ENCODE peak calls at places on chromosomes 13 and 19, in seven cellular contexts. One of them, this sample, is unnamed.

GRCh38 chr19:6071103-6071485 is 39.2 kb downstream of the RFX2 start:
- DNase-seq in progenitor cell of endocrine pancreas: no peak
- DNase-seq in GM13977: no peak
- DNase-seq in fibroblast of pulmonary artery: peak
- DNase-seq in adrenal gland: no peak
- DNase-seq in activated B cell treated with CpG ODN at 0.5 μM for 24 hours: no peak
- DNase-seq in upper lobe of right lung: no peak
- DNase-seq in this sample: no peak

GRCh38 chr13:103799028-103799427 is 732.8 kb upstream of the SLC10A2 start:
- DNase-seq in progenitor cell of endocrine pancreas: no peak
- DNase-seq in GM13977: no peak
- DNase-seq in fibroblast of pulmonary artery: no peak
- DNase-seq in adrenal gland: no peak
- DNase-seq in activated B cell treated with CpG ODN at 0.5 μM for 24 hours: no peak
- DNase-seq in upper lobe of right lung: no peak
- DNase-seq in this sample: no peak

GRCh38 chr13:112131740-112132113 is 64.8 kb downstream of the SOX1 start:
- DNase-seq in progenitor cell of endocrine pancreas: no peak
- DNase-seq in GM13977: no peak
- DNase-seq in fibroblast of pulmonary artery: no peak
- DNase-seq in adrenal gland: no peak
- DNase-seq in activated B cell treated with CpG ODN at 0.5 μM for 24 hours: no peak
- DNase-seq in upper lobe of right lung: peak
- DNase-seq in this sample: no peak

GRCh38 chr13:50679321-50679720 is 164.2 kb downstream of the DLEU7 start:
- DNase-seq in progenitor cell of endocrine pancreas: no peak
- DNase-seq in GM13977: no peak
- DNase-seq in fibroblast of pulmonary artery: peak
- DNase-seq in adrenal gland: no peak
- DNase-seq in activated B cell treated with CpG ODN at 0.5 μM for 24 hours: no peak
- DNase-seq in upper lobe of right lung: no peak
- DNase-seq in this sample: no peak

GRCh38 chr19:46697142-46697960 is 19.6 kb downstream of the PRKD2 start:
- DNase-seq in progenitor cell of endocrine pancreas: peak
- DNase-seq in GM13977: no peak
- DNase-seq in fibroblast of pulmonary artery: peak
- DNase-seq in adrenal gland: peak
- DNase-seq in activated B cell treated with CpG ODN at 0.5 μM for 24 hours: no peak
- DNase-seq in upper lobe of right lung: peak
- DNase-seq in this sample: peak

GRCh38 chr13:75512253-75512652 is 25.4 kb downstream of the COMMD6 start:
- DNase-seq in progenitor cell of endocrine pancreas: no peak
- DNase-seq in GM13977: peak
- DNase-seq in fibroblast of pulmonary artery: no peak
- DNase-seq in adrenal gland: no peak
- DNase-seq in activated B cell treated with CpG ODN at 0.5 μM for 24 hours: no peak
- DNase-seq in upper lobe of right lung: no peak
- DNase-seq in this sample: no peak

GRCh38 chr13:20633802-20634201 is 66.8 kb downstream of the IFT88 start:
- DNase-seq in progenitor cell of endocrine pancreas: no peak
- DNase-seq in GM13977: no peak
- DNase-seq in fibroblast of pulmonary artery: no peak
- DNase-seq in adrenal gland: no peak
- DNase-seq in activated B cell treated with CpG ODN at 0.5 μM for 24 hours: no peak
- DNase-seq in upper lobe of right lung: no peak
- DNase-seq in this sample: no peak

GRCh38 chr13:51549050-51549449 is 35.2 kb upstream of the WDFY2 start:
- DNase-seq in progenitor cell of endocrine pancreas: no peak
- DNase-seq in GM13977: no peak
- DNase-seq in fibroblast of pulmonary artery: no peak
- DNase-seq in adrenal gland: no peak
- DNase-seq in activated B cell treated with CpG ODN at 0.5 μM for 24 hours: no peak
- DNase-seq in upper lobe of right lung: peak
- DNase-seq in this sample: no peak

GRCh38 chr13:111905609-111905945 is 161.4 kb upstream of the SOX1 start:
- DNase-seq in progenitor cell of endocrine pancreas: no peak
- DNase-seq in GM13977: no peak
- DNase-seq in fibroblast of pulmonary artery: no peak
- DNase-seq in adrenal gland: no peak
- DNase-seq in activated B cell treated with CpG ODN at 0.5 μM for 24 hours: no peak
- DNase-seq in upper lobe of right lung: peak
- DNase-seq in this sample: peak

GRCh38 chr13:46908511-46908910 is 11.7 kb upstream of the HTR2A start:
- DNase-seq in progenitor cell of endocrine pancreas: no peak
- DNase-seq in GM13977: no peak
- DNase-seq in fibroblast of pulmonary artery: peak
- DNase-seq in adrenal gland: no peak
- DNase-seq in activated B cell treated with CpG ODN at 0.5 μM for 24 hours: no peak
- DNase-seq in upper lobe of right lung: no peak
- DNase-seq in this sample: no peak

GRCh38 chr19:29379257-29379986 is 146.4 kb upstream of the VSTM2B start:
- DNase-seq in progenitor cell of endocrine pancreas: peak
- DNase-seq in GM13977: no peak
- DNase-seq in fibroblast of pulmonary artery: no peak
- DNase-seq in adrenal gland: no peak
- DNase-seq in activated B cell treated with CpG ODN at 0.5 μM for 24 hours: no peak
- DNase-seq in upper lobe of right lung: no peak
- DNase-seq in this sample: peak

GRCh38 chr13:38395505-38395803 is 45.8 kb downstream of the UFM1 start:
- DNase-seq in progenitor cell of endocrine pancreas: no peak
- DNase-seq in GM13977: no peak
- DNase-seq in fibroblast of pulmonary artery: no peak
- DNase-seq in adrenal gland: no peak
- DNase-seq in activated B cell treated with CpG ODN at 0.5 μM for 24 hours: no peak
- DNase-seq in upper lobe of right lung: no peak
- DNase-seq in this sample: no peak

GRCh38 chr13:100333141-100333540 is 244.2 kb downstream of the PCCA start:
- DNase-seq in progenitor cell of endocrine pancreas: no peak
- DNase-seq in GM13977: no peak
- DNase-seq in fibroblast of pulmonary artery: no peak
- DNase-seq in adrenal gland: no peak
- DNase-seq in activated B cell treated with CpG ODN at 0.5 μM for 24 hours: no peak
- DNase-seq in upper lobe of right lung: no peak
- DNase-seq in this sample: no peak

GRCh38 chr13:47005761-47006414 is 109.0 kb upstream of the HTR2A start:
- DNase-seq in progenitor cell of endocrine pancreas: no peak
- DNase-seq in GM13977: no peak
- DNase-seq in fibroblast of pulmonary artery: no peak
- DNase-seq in adrenal gland: no peak
- DNase-seq in activated B cell treated with CpG ODN at 0.5 μM for 24 hours: no peak
- DNase-seq in upper lobe of right lung: no peak
- DNase-seq in this sample: no peak

GRCh38 chr13:43132228-43132627 is 108.8 kb downstream of the DNAJC15 start:
- DNase-seq in progenitor cell of endocrine pancreas: no peak
- DNase-seq in GM13977: peak
- DNase-seq in fibroblast of pulmonary artery: peak
- DNase-seq in adrenal gland: peak
- DNase-seq in activated B cell treated with CpG ODN at 0.5 μM for 24 hours: no peak
- DNase-seq in upper lobe of right lung: no peak
- DNase-seq in this sample: no peak

GRCh38 chr13:51330741-51331140 is 8.8 kb upstream of the SERPINE3 start:
- DNase-seq in progenitor cell of endocrine pancreas: no peak
- DNase-seq in GM13977: peak
- DNase-seq in fibroblast of pulmonary artery: peak
- DNase-seq in adrenal gland: no peak
- DNase-seq in activated B cell treated with CpG ODN at 0.5 μM for 24 hours: no peak
- DNase-seq in upper lobe of right lung: no peak
- DNase-seq in this sample: no peak

GRCh38 chr19:47134533-47134932 is 3.9 kb downstream of the SAE1 start:
- DNase-seq in progenitor cell of endocrine pancreas: no peak
- DNase-seq in GM13977: no peak
- DNase-seq in fibroblast of pulmonary artery: no peak
- DNase-seq in adrenal gland: no peak
- DNase-seq in activated B cell treated with CpG ODN at 0.5 μM for 24 hours: no peak
- DNase-seq in upper lobe of right lung: no peak
- DNase-seq in this sample: no peak

GRCh38 chr19:34171877-34172660 is at the start of gene LSM14A:
- DNase-seq in progenitor cell of endocrine pancreas: peak
- DNase-seq in GM13977: peak
- DNase-seq in fibroblast of pulmonary artery: peak
- DNase-seq in adrenal gland: peak
- DNase-seq in activated B cell treated with CpG ODN at 0.5 μM for 24 hours: peak
- DNase-seq in upper lobe of right lung: peak
- DNase-seq in this sample: peak

GRCh38 chr13:35631666-35632065 is 155.2 kb upstream of the MAB21L1 start:
- DNase-seq in progenitor cell of endocrine pancreas: no peak
- DNase-seq in GM13977: no peak
- DNase-seq in fibroblast of pulmonary artery: no peak
- DNase-seq in adrenal gland: no peak
- DNase-seq in activated B cell treated with CpG ODN at 0.5 μM for 24 hours: no peak
- DNase-seq in upper lobe of right lung: no peak
- DNase-seq in this sample: no peak

GRCh38 chr13:87907202-87907601 is 236.0 kb downstream of the SLITRK5 start:
- DNase-seq in progenitor cell of endocrine pancreas: no peak
- DNase-seq in GM13977: no peak
- DNase-seq in fibroblast of pulmonary artery: no peak
- DNase-seq in adrenal gland: no peak
- DNase-seq in activated B cell treated with CpG ODN at 0.5 μM for 24 hours: no peak
- DNase-seq in upper lobe of right lung: no peak
- DNase-seq in this sample: no peak

GRCh38 chr13:73715910-73716257 is 418.3 kb downstream of the KLF12 start:
- DNase-seq in progenitor cell of endocrine pancreas: no peak
- DNase-seq in GM13977: peak
- DNase-seq in fibroblast of pulmonary artery: no peak
- DNase-seq in adrenal gland: no peak
- DNase-seq in activated B cell treated with CpG ODN at 0.5 μM for 24 hours: no peak
- DNase-seq in upper lobe of right lung: no peak
- DNase-seq in this sample: no peak

GRCh38 chr13:78601124-78601885 is 2.0 kb downstream of the POU4F1 start:
- DNase-seq in progenitor cell of endocrine pancreas: no peak
- DNase-seq in GM13977: no peak
- DNase-seq in fibroblast of pulmonary artery: peak
- DNase-seq in adrenal gland: no peak
- DNase-seq in activated B cell treated with CpG ODN at 0.5 μM for 24 hours: no peak
- DNase-seq in upper lobe of right lung: no peak
- DNase-seq in this sample: no peak

GRCh38 chr13:59673301-59673700 is 490.4 kb downstream of the DIAPH3 start:
- DNase-seq in progenitor cell of endocrine pancreas: no peak
- DNase-seq in GM13977: no peak
- DNase-seq in fibroblast of pulmonary artery: no peak
- DNase-seq in adrenal gland: no peak
- DNase-seq in activated B cell treated with CpG ODN at 0.5 μM for 24 hours: no peak
- DNase-seq in upper lobe of right lung: no peak
- DNase-seq in this sample: no peak

GRCh38 chr19:35155441-35155840 is 906 bp downstream of the FXYD5 start:
- DNase-seq in progenitor cell of endocrine pancreas: no peak
- DNase-seq in GM13977: no peak
- DNase-seq in fibroblast of pulmonary artery: no peak
- DNase-seq in adrenal gland: no peak
- DNase-seq in activated B cell treated with CpG ODN at 0.5 μM for 24 hours: no peak
- DNase-seq in upper lobe of right lung: no peak
- DNase-seq in this sample: no peak

GRCh38 chr13:40639226-40639681 is 27.2 kb downstream of the FOXO1 start:
- DNase-seq in progenitor cell of endocrine pancreas: no peak
- DNase-seq in GM13977: no peak
- DNase-seq in fibroblast of pulmonary artery: peak
- DNase-seq in adrenal gland: peak
- DNase-seq in activated B cell treated with CpG ODN at 0.5 μM for 24 hours: no peak
- DNase-seq in upper lobe of right lung: no peak
- DNase-seq in this sample: no peak

GRCh38 chr19:11480927-11481776 is at the start of gene ELAVL3:
- DNase-seq in progenitor cell of endocrine pancreas: no peak
- DNase-seq in GM13977: no peak
- DNase-seq in fibroblast of pulmonary artery: no peak
- DNase-seq in adrenal gland: no peak
- DNase-seq in activated B cell treated with CpG ODN at 0.5 μM for 24 hours: no peak
- DNase-seq in upper lobe of right lung: no peak
- DNase-seq in this sample: no peak

GRCh38 chr13:67844544-67844943 is 614.4 kb upstream of the PCDH9 start:
- DNase-seq in progenitor cell of endocrine pancreas: no peak
- DNase-seq in GM13977: no peak
- DNase-seq in fibroblast of pulmonary artery: no peak
- DNase-seq in adrenal gland: no peak
- DNase-seq in activated B cell treated with CpG ODN at 0.5 μM for 24 hours: no peak
- DNase-seq in upper lobe of right lung: no peak
- DNase-seq in this sample: no peak

GRCh38 chr13:67841071-67841470 is 610.9 kb upstream of the PCDH9 start:
- DNase-seq in progenitor cell of endocrine pancreas: no peak
- DNase-seq in GM13977: no peak
- DNase-seq in fibroblast of pulmonary artery: no peak
- DNase-seq in adrenal gland: no peak
- DNase-seq in activated B cell treated with CpG ODN at 0.5 μM for 24 hours: no peak
- DNase-seq in upper lobe of right lung: no peak
- DNase-seq in this sample: no peak
- TF ChIP-seq CTCF in progenitor cell of endocrine pancreas: no peak
- TF ChIP-seq CTCF in GM13977: peak
- TF ChIP-seq CTCF in fibroblast of pulmonary artery: no peak
- TF ChIP-seq CTCF in adrenal gland: no peak
- TF ChIP-seq CTCF in activated B cell treated with CpG ODN at 0.5 μM for 24 hours: no peak
- TF ChIP-seq CTCF in upper lobe of right lung: no peak
- TF ChIP-seq CTCF in this sample: no peak

GRCh38 chr19:16576690-16577530 is 4.7 kb upstream of the SLC35E1 start:
- DNase-seq in progenitor cell of endocrine pancreas: no peak
- DNase-seq in GM13977: no peak
- DNase-seq in fibroblast of pulmonary artery: no peak
- DNase-seq in adrenal gland: no peak
- DNase-seq in activated B cell treated with CpG ODN at 0.5 μM for 24 hours: no peak
- DNase-seq in upper lobe of right lung: no peak
- DNase-seq in this sample: no peak
- TF ChIP-seq CTCF in progenitor cell of endocrine pancreas: no peak
- TF ChIP-seq CTCF in GM13977: no peak
- TF ChIP-seq CTCF in fibroblast of pulmonary artery: no peak
- TF ChIP-seq CTCF in adrenal gland: no peak
- TF ChIP-seq CTCF in activated B cell treated with CpG ODN at 0.5 μM for 24 hours: no peak
- TF ChIP-seq CTCF in upper lobe of right lung: no peak
- TF ChIP-seq CTCF in this sample: no peak

GRCh38 chr13:32997399-32997798 is 18.8 kb upstream of the KL start:
- DNase-seq in progenitor cell of endocrine pancreas: no peak
- DNase-seq in GM13977: no peak
- DNase-seq in fibroblast of pulmonary artery: no peak
- DNase-seq in adrenal gland: no peak
- DNase-seq in activated B cell treated with CpG ODN at 0.5 μM for 24 hours: no peak
- DNase-seq in upper lobe of right lung: no peak
- DNase-seq in this sample: no peak

GRCh38 chr13:33004454-33004853 is 11.8 kb upstream of the KL start:
- DNase-seq in progenitor cell of endocrine pancreas: no peak
- DNase-seq in GM13977: no peak
- DNase-seq in fibroblast of pulmonary artery: peak
- DNase-seq in adrenal gland: peak
- DNase-seq in activated B cell treated with CpG ODN at 0.5 μM for 24 hours: no peak
- DNase-seq in upper lobe of right lung: no peak
- DNase-seq in this sample: no peak

GRCh38 chr13:33003458-33004019 is 12.7 kb upstream of the KL start:
- DNase-seq in progenitor cell of endocrine pancreas: no peak
- DNase-seq in GM13977: no peak
- DNase-seq in fibroblast of pulmonary artery: no peak
- DNase-seq in adrenal gland: no peak
- DNase-seq in activated B cell treated with CpG ODN at 0.5 μM for 24 hours: no peak
- DNase-seq in upper lobe of right lung: no peak
- DNase-seq in this sample: no peak

GRCh38 chr13:33000365-33000764 is 15.9 kb upstream of the KL start:
- DNase-seq in progenitor cell of endocrine pancreas: no peak
- DNase-seq in GM13977: no peak
- DNase-seq in fibroblast of pulmonary artery: no peak
- DNase-seq in adrenal gland: no peak
- DNase-seq in activated B cell treated with CpG ODN at 0.5 μM for 24 hours: no peak
- DNase-seq in upper lobe of right lung: no peak
- DNase-seq in this sample: no peak
- TF ChIP-seq CTCF in progenitor cell of endocrine pancreas: no peak
- TF ChIP-seq CTCF in GM13977: no peak
- TF ChIP-seq CTCF in fibroblast of pulmonary artery: no peak
- TF ChIP-seq CTCF in adrenal gland: no peak
- TF ChIP-seq CTCF in activated B cell treated with CpG ODN at 0.5 μM for 24 hours: no peak
- TF ChIP-seq CTCF in upper lobe of right lung: no peak
- TF ChIP-seq CTCF in this sample: no peak

GRCh38 chr13:29845440-29846056 is 4.9 kb downstream of the UBL3 start:
- DNase-seq in progenitor cell of endocrine pancreas: no peak
- DNase-seq in GM13977: no peak
- DNase-seq in fibroblast of pulmonary artery: peak
- DNase-seq in adrenal gland: no peak
- DNase-seq in activated B cell treated with CpG ODN at 0.5 μM for 24 hours: no peak
- DNase-seq in upper lobe of right lung: no peak
- DNase-seq in this sample: no peak
- TF ChIP-seq CTCF in progenitor cell of endocrine pancreas: peak
- TF ChIP-seq CTCF in GM13977: peak
- TF ChIP-seq CTCF in fibroblast of pulmonary artery: peak
- TF ChIP-seq CTCF in adrenal gland: peak
- TF ChIP-seq CTCF in activated B cell treated with CpG ODN at 0.5 μM for 24 hours: no peak
- TF ChIP-seq CTCF in upper lobe of right lung: peak
- TF ChIP-seq CTCF in this sample: peak